ENCODE peak calls at places on chromosomes 3 and 15, in seven cellular contexts. One of them, this sample, is unnamed.

GRCh38 chr3:32105291-32106131 is 909 bp upstream of the GPD1L start:
- DNase-seq in NCI-H510A: no peak
- DNase-seq in islet precursor cell: no peak
- DNase-seq in adipocyte: no peak
- DNase-seq in ELF-1: no peak
- DNase-seq in CD4-positive, alpha-beta T cell: no peak
- DNase-seq in fibroblast of lung: peak
- DNase-seq in this sample: no peak

GRCh38 chr3:176584413-176585176 is 612.7 kb downstream of the TBL1XR1 start:
- DNase-seq in NCI-H510A: no peak
- DNase-seq in islet precursor cell: no peak
- DNase-seq in adipocyte: peak
- DNase-seq in ELF-1: no peak
- DNase-seq in CD4-positive, alpha-beta T cell: no peak
- DNase-seq in fibroblast of lung: peak
- DNase-seq in this sample: no peak

GRCh38 chr3:51682079-51682478 is 11.0 kb downstream of the TEX264 start:
- DNase-seq in NCI-H510A: peak
- DNase-seq in islet precursor cell: peak
- DNase-seq in adipocyte: peak
- DNase-seq in ELF-1: peak
- DNase-seq in CD4-positive, alpha-beta T cell: peak
- DNase-seq in fibroblast of lung: peak
- DNase-seq in this sample: peak

GRCh38 chr15:100926971-100927756 is 8.0 kb downstream of the LRRK1 start:
- DNase-seq in NCI-H510A: no peak
- DNase-seq in islet precursor cell: no peak
- DNase-seq in adipocyte: no peak
- DNase-seq in ELF-1: no peak
- DNase-seq in CD4-positive, alpha-beta T cell: no peak
- DNase-seq in fibroblast of lung: no peak
- DNase-seq in this sample: no peak

GRCh38 chr3:71583569-71584215 is at the start of gene FOXP1:
- DNase-seq in NCI-H510A: peak
- DNase-seq in islet precursor cell: peak
- DNase-seq in adipocyte: peak
- DNase-seq in ELF-1: peak
- DNase-seq in CD4-positive, alpha-beta T cell: peak
- DNase-seq in fibroblast of lung: peak
- DNase-seq in this sample: peak

GRCh38 chr3:186239321-186239720 is 122.7 kb downstream of the DGKG start:
- DNase-seq in NCI-H510A: peak
- DNase-seq in islet precursor cell: no peak
- DNase-seq in adipocyte: no peak
- DNase-seq in ELF-1: peak
- DNase-seq in CD4-positive, alpha-beta T cell: no peak
- DNase-seq in fibroblast of lung: peak
- DNase-seq in this sample: no peak

GRCh38 chr3:196771067-196771466 is 31.4 kb downstream of the PAK2 start:
- DNase-seq in NCI-H510A: no peak
- DNase-seq in islet precursor cell: no peak
- DNase-seq in adipocyte: no peak
- DNase-seq in ELF-1: no peak
- DNase-seq in CD4-positive, alpha-beta T cell: no peak
- DNase-seq in fibroblast of lung: no peak
- DNase-seq in this sample: no peak

GRCh38 chr15:25862469-25863066 is 559 bp downstream of the ATP10A start:
- DNase-seq in NCI-H510A: no peak
- DNase-seq in islet precursor cell: peak
- DNase-seq in adipocyte: peak
- DNase-seq in ELF-1: peak
- DNase-seq in CD4-positive, alpha-beta T cell: peak
- DNase-seq in fibroblast of lung: peak
- DNase-seq in this sample: no peak

GRCh38 chr3:13338231-13338630 is 81.9 kb downstream of the NUP210 start:
- DNase-seq in NCI-H510A: no peak
- DNase-seq in islet precursor cell: no peak
- DNase-seq in adipocyte: no peak
- DNase-seq in ELF-1: no peak
- DNase-seq in CD4-positive, alpha-beta T cell: no peak
- DNase-seq in fibroblast of lung: no peak
- DNase-seq in this sample: no peak

GRCh38 chr3:118110196-118110595 is 924.5 kb downstream of the IGSF11 start:
- DNase-seq in NCI-H510A: no peak
- DNase-seq in islet precursor cell: peak
- DNase-seq in adipocyte: no peak
- DNase-seq in ELF-1: no peak
- DNase-seq in CD4-positive, alpha-beta T cell: no peak
- DNase-seq in fibroblast of lung: no peak
- DNase-seq in this sample: no peak

GRCh38 chr15:22810033-22810734 is 23.7 kb downstream of the NIPA1 start:
- DNase-seq in NCI-H510A: no peak
- DNase-seq in islet precursor cell: no peak
- DNase-seq in adipocyte: no peak
- DNase-seq in ELF-1: no peak
- DNase-seq in CD4-positive, alpha-beta T cell: no peak
- DNase-seq in fibroblast of lung: no peak
- DNase-seq in this sample: no peak

GRCh38 chr15:38029741-38030140 is 95.3 kb downstream of the TMCO5A start:
- DNase-seq in NCI-H510A: no peak
- DNase-seq in islet precursor cell: no peak
- DNase-seq in adipocyte: peak
- DNase-seq in ELF-1: no peak
- DNase-seq in CD4-positive, alpha-beta T cell: no peak
- DNase-seq in fibroblast of lung: peak
- DNase-seq in this sample: no peak

GRCh38 chr3:8524656-8525399 is 23.2 kb downstream of the LMCD1 start:
- DNase-seq in NCI-H510A: no peak
- DNase-seq in islet precursor cell: no peak
- DNase-seq in adipocyte: peak
- DNase-seq in ELF-1: no peak
- DNase-seq in CD4-positive, alpha-beta T cell: no peak
- DNase-seq in fibroblast of lung: no peak
- DNase-seq in this sample: no peak

GRCh38 chr3:79019137-79019923 is 748.5 kb downstream of the ROBO1 start:
- DNase-seq in NCI-H510A: peak
- DNase-seq in islet precursor cell: peak
- DNase-seq in adipocyte: peak
- DNase-seq in ELF-1: peak
- DNase-seq in CD4-positive, alpha-beta T cell: no peak
- DNase-seq in fibroblast of lung: peak
- DNase-seq in this sample: no peak

GRCh38 chr15:29043731-29044485 is 158.1 kb downstream of the APBA2 start:
- DNase-seq in NCI-H510A: no peak
- DNase-seq in islet precursor cell: peak
- DNase-seq in adipocyte: peak
- DNase-seq in ELF-1: no peak
- DNase-seq in CD4-positive, alpha-beta T cell: no peak
- DNase-seq in fibroblast of lung: peak
- DNase-seq in this sample: no peak

GRCh38 chr3:31423522-31423921 is 109.2 kb upstream of the STT3B start:
- DNase-seq in NCI-H510A: no peak
- DNase-seq in islet precursor cell: peak
- DNase-seq in adipocyte: no peak
- DNase-seq in ELF-1: peak
- DNase-seq in CD4-positive, alpha-beta T cell: no peak
- DNase-seq in fibroblast of lung: peak
- DNase-seq in this sample: no peak

GRCh38 chr15:47736123-47736786 is 18.9 kb downstream of the SEMA6D start:
- DNase-seq in NCI-H510A: no peak
- DNase-seq in islet precursor cell: no peak
- DNase-seq in adipocyte: no peak
- DNase-seq in ELF-1: no peak
- DNase-seq in CD4-positive, alpha-beta T cell: no peak
- DNase-seq in fibroblast of lung: peak
- DNase-seq in this sample: no peak

GRCh38 chr3:192422321-192422997 is 304.9 kb downstream of the FGF12 start:
- DNase-seq in NCI-H510A: no peak
- DNase-seq in islet precursor cell: no peak
- DNase-seq in adipocyte: no peak
- DNase-seq in ELF-1: no peak
- DNase-seq in CD4-positive, alpha-beta T cell: no peak
- DNase-seq in fibroblast of lung: peak
- DNase-seq in this sample: no peak

GRCh38 chr15:66006986-66007385 is 137.7 kb downstream of the RAB11A start:
- DNase-seq in NCI-H510A: no peak
- DNase-seq in islet precursor cell: peak
- DNase-seq in adipocyte: no peak
- DNase-seq in ELF-1: peak
- DNase-seq in CD4-positive, alpha-beta T cell: no peak
- DNase-seq in fibroblast of lung: no peak
- DNase-seq in this sample: no peak

GRCh38 chr3:188531210-188531609 is 377.3 kb downstream of the LPP start:
- DNase-seq in NCI-H510A: no peak
- DNase-seq in islet precursor cell: no peak
- DNase-seq in adipocyte: peak
- DNase-seq in ELF-1: no peak
- DNase-seq in CD4-positive, alpha-beta T cell: no peak
- DNase-seq in fibroblast of lung: no peak
- DNase-seq in this sample: no peak

GRCh38 chr15:49645937-49646336 is 25.1 kb downstream of the DTWD1 start:
- DNase-seq in NCI-H510A: peak
- DNase-seq in islet precursor cell: no peak
- DNase-seq in adipocyte: peak
- DNase-seq in ELF-1: no peak
- DNase-seq in CD4-positive, alpha-beta T cell: no peak
- DNase-seq in fibroblast of lung: peak
- DNase-seq in this sample: no peak

GRCh38 chr3:69329897-69330296 is 56.0 kb downstream of the FRMD4B start:
- DNase-seq in NCI-H510A: no peak
- DNase-seq in islet precursor cell: no peak
- DNase-seq in adipocyte: peak
- DNase-seq in ELF-1: no peak
- DNase-seq in CD4-positive, alpha-beta T cell: no peak
- DNase-seq in fibroblast of lung: no peak
- DNase-seq in this sample: no peak

GRCh38 chr3:194556086-194557056 is 69.6 kb upstream of the ATP13A3 start:
- DNase-seq in NCI-H510A: no peak
- DNase-seq in islet precursor cell: no peak
- DNase-seq in adipocyte: no peak
- DNase-seq in ELF-1: no peak
- DNase-seq in CD4-positive, alpha-beta T cell: no peak
- DNase-seq in fibroblast of lung: no peak
- DNase-seq in this sample: peak

GRCh38 chr3:148146241-148146640 is 551.5 kb upstream of the AGTR1 start:
- DNase-seq in NCI-H510A: no peak
- DNase-seq in islet precursor cell: no peak
- DNase-seq in adipocyte: no peak
- DNase-seq in ELF-1: no peak
- DNase-seq in CD4-positive, alpha-beta T cell: no peak
- DNase-seq in fibroblast of lung: no peak
- DNase-seq in this sample: no peak

GRCh38 chr3:33636125-33636855 is 81.8 kb downstream of the CLASP2 start:
- DNase-seq in NCI-H510A: no peak
- DNase-seq in islet precursor cell: no peak
- DNase-seq in adipocyte: peak
- DNase-seq in ELF-1: peak
- DNase-seq in CD4-positive, alpha-beta T cell: no peak
- DNase-seq in fibroblast of lung: peak
- DNase-seq in this sample: no peak

GRCh38 chr3:25038907-25039306 is 389.2 kb upstream of the RARB start:
- DNase-seq in NCI-H510A: no peak
- DNase-seq in islet precursor cell: no peak
- DNase-seq in adipocyte: peak
- DNase-seq in ELF-1: no peak
- DNase-seq in CD4-positive, alpha-beta T cell: no peak
- DNase-seq in fibroblast of lung: peak
- DNase-seq in this sample: no peak

GRCh38 chr3:179702271-179702947 is 49.6 kb downstream of the USP13 start:
- DNase-seq in NCI-H510A: no peak
- DNase-seq in islet precursor cell: no peak
- DNase-seq in adipocyte: no peak
- DNase-seq in ELF-1: no peak
- DNase-seq in CD4-positive, alpha-beta T cell: no peak
- DNase-seq in fibroblast of lung: no peak
- DNase-seq in this sample: no peak

GRCh38 chr3:18679226-18679625 is 254.1 kb upstream of the SATB1 start:
- DNase-seq in NCI-H510A: no peak
- DNase-seq in islet precursor cell: no peak
- DNase-seq in adipocyte: no peak
- DNase-seq in ELF-1: no peak
- DNase-seq in CD4-positive, alpha-beta T cell: no peak
- DNase-seq in fibroblast of lung: no peak
- DNase-seq in this sample: no peak

GRCh38 chr3:129315386-129315991 is 36.8 kb downstream of the HMCES start:
- DNase-seq in NCI-H510A: no peak
- DNase-seq in islet precursor cell: no peak
- DNase-seq in adipocyte: peak
- DNase-seq in ELF-1: peak
- DNase-seq in CD4-positive, alpha-beta T cell: no peak
- DNase-seq in fibroblast of lung: peak
- DNase-seq in this sample: no peak

GRCh38 chr3:5787863-5788488 is 600.5 kb downstream of the EDEM1 start:
- DNase-seq in NCI-H510A: no peak
- DNase-seq in islet precursor cell: peak
- DNase-seq in adipocyte: no peak
- DNase-seq in ELF-1: peak
- DNase-seq in CD4-positive, alpha-beta T cell: no peak
- DNase-seq in fibroblast of lung: no peak
- DNase-seq in this sample: peak

GRCh38 chr15:97672586-97672985 is 287.9 kb upstream of the ARRDC4 start:
- DNase-seq in NCI-H510A: no peak
- DNase-seq in islet precursor cell: no peak
- DNase-seq in adipocyte: no peak
- DNase-seq in ELF-1: no peak
- DNase-seq in CD4-positive, alpha-beta T cell: no peak
- DNase-seq in fibroblast of lung: no peak
- DNase-seq in this sample: no peak

GRCh38 chr3:123412811-123413588 is 35.9 kb downstream of the ADCY5 start:
- DNase-seq in NCI-H510A: no peak
- DNase-seq in islet precursor cell: no peak
- DNase-seq in adipocyte: peak
- DNase-seq in ELF-1: peak
- DNase-seq in CD4-positive, alpha-beta T cell: no peak
- DNase-seq in fibroblast of lung: no peak
- DNase-seq in this sample: no peak

GRCh38 chr3:121690777-121691405 is 30.2 kb upstream of the HCLS1 start:
- DNase-seq in NCI-H510A: no peak
- DNase-seq in islet precursor cell: no peak
- DNase-seq in adipocyte: no peak
- DNase-seq in ELF-1: no peak
- DNase-seq in CD4-positive, alpha-beta T cell: no peak
- DNase-seq in fibroblast of lung: no peak
- DNase-seq in this sample: no peak

GRCh38 chr3:46910166-46910760 is 32.7 kb downstream of the PTH1R start:
- DNase-seq in NCI-H510A: no peak
- DNase-seq in islet precursor cell: no peak
- DNase-seq in adipocyte: no peak
- DNase-seq in ELF-1: no peak
- DNase-seq in CD4-positive, alpha-beta T cell: no peak
- DNase-seq in fibroblast of lung: no peak
- DNase-seq in this sample: no peak

GRCh38 chr15:52653451-52653964 is 25.7 kb downstream of the ATOSA start:
- DNase-seq in NCI-H510A: no peak
- DNase-seq in islet precursor cell: no peak
- DNase-seq in adipocyte: peak
- DNase-seq in ELF-1: no peak
- DNase-seq in CD4-positive, alpha-beta T cell: no peak
- DNase-seq in fibroblast of lung: peak
- DNase-seq in this sample: no peak

GRCh38 chr3:138334608-138335007 is 5.0 kb upstream of the NME9 start:
- DNase-seq in NCI-H510A: no peak
- DNase-seq in islet precursor cell: no peak
- DNase-seq in adipocyte: no peak
- DNase-seq in ELF-1: no peak
- DNase-seq in CD4-positive, alpha-beta T cell: no peak
- DNase-seq in fibroblast of lung: no peak
- DNase-seq in this sample: no peak

GRCh38 chr3:134810052-134810435 is 15.0 kb downstream of the EPHB1 start:
- DNase-seq in NCI-H510A: no peak
- DNase-seq in islet precursor cell: peak
- DNase-seq in adipocyte: no peak
- DNase-seq in ELF-1: peak
- DNase-seq in CD4-positive, alpha-beta T cell: no peak
- DNase-seq in fibroblast of lung: no peak
- DNase-seq in this sample: no peak